ENCODE peak calls at places on chromosomes 1 and 21, in seven cellular contexts. T is progenitor cell of endocrine pancreas, O is Calu3, Z is heart right ventricle, E is left lung, B is GM10248, V is AG04450. D is an unnamed sample.

GRCh38 chr1:2226525-2227340 is 1.4 kb upstream of the SKI start:
- DNase-seq in V (no peak), B (no peak), O (no peak), E (peak), Z (no peak), T (no peak), D (no peak)

GRCh38 chr1:229263254-229263653 is 7.7 kb upstream of the RAB4A start:
- DNase-seq in B (no peak), Z (no peak), O (no peak), V (no peak), T (no peak), E (no peak), D (no peak)

GRCh38 chr1:217585577-217585976 is 45.3 kb downstream of the GPATCH2 start:
- DNase-seq in O (no peak), Z (no peak), T (no peak), E (no peak), B (no peak), V (no peak), D (no peak)

GRCh38 chr1:97505816-97506215 is 415.0 kb downstream of the DPYD start:
- DNase-seq in B (peak), V (no peak), E (no peak), Z (no peak), T (no peak), O (no peak), D (no peak)

GRCh38 chr1:30756545-30757195 is 904 bp downstream of the LAPTM5 start:
- DNase-seq in T (no peak), B (no peak), E (peak), Z (peak), O (peak), V (no peak), D (no peak)

GRCh38 chr1:119046429-119047039 is 58.4 kb upstream of the TBX15 start:
- DNase-seq in Z (no peak), B (no peak), V (no peak), O (no peak), T (no peak), E (no peak), D (no peak)

GRCh38 chr1:62076286-62076685 is 118.4 kb upstream of the L1TD1 start:
- DNase-seq in B (no peak), V (peak), E (no peak), O (peak), Z (no peak), T (no peak), D (no peak)

GRCh38 chr1:99501871-99502270 is 144.0 kb upstream of the PALMD start:
- DNase-seq in O (no peak), Z (no peak), E (no peak), B (no peak), T (no peak), V (no peak), D (no peak)

GRCh38 chr21:38148046-38148445 is 108.7 kb upstream of the KCNJ15 start:
- DNase-seq in O (no peak), E (no peak), T (no peak), V (no peak), Z (no peak), B (no peak), D (no peak)

GRCh38 chr1:165898837-165899236 is 71.4 kb downstream of the UCK2 start:
- DNase-seq in B (no peak), O (no peak), Z (no peak), V (peak), E (no peak), T (no peak), D (no peak)

GRCh38 chr1:171597203-171597602 is 24.8 kb upstream of the MYOCOS start:
- DNase-seq in O (no peak), E (no peak), V (no peak), T (no peak), Z (no peak), B (no peak), D (no peak)

GRCh38 chr1:236303675-236304074 is 21.9 kb upstream of the ERO1B start:
- DNase-seq in E (no peak), T (no peak), V (no peak), B (peak), Z (no peak), O (no peak), D (no peak)

GRCh38 chr21:26115899-26116298 is 54.7 kb downstream of the APP start:
- DNase-seq in T (no peak), V (peak), Z (no peak), B (no peak), E (no peak), O (no peak), D (no peak)

GRCh38 chr1:66294692-66295384 is 239.1 kb upstream of the SGIP1 start:
- DNase-seq in V (no peak), T (no peak), E (no peak), Z (no peak), B (no peak), O (peak), D (no peak)

GRCh38 chr1:31934706-31935629 is 3.2 kb downstream of the PTP4A2 start:
- DNase-seq in T (no peak), E (no peak), Z (no peak), V (no peak), O (no peak), B (no peak), D (no peak)

GRCh38 chr21:40795313-40795712 is 51.6 kb downstream of the DSCAM start:
- DNase-seq in V (no peak), O (no peak), E (no peak), T (no peak), B (no peak), Z (no peak), D (no peak)

GRCh38 chr1:3069491-3070303 is 694 bp downstream of the PRDM16 start:
- DNase-seq in Z (no peak), V (no peak), E (peak), O (peak), B (no peak), T (peak), D (no peak)

GRCh38 chr1:21634481-21635137 is 34.5 kb downstream of the RAP1GAP start:
- DNase-seq in O (peak), T (no peak), Z (no peak), V (no peak), B (no peak), E (no peak), D (no peak)

GRCh38 chr1:114669562-114670082 is at the start of gene DENND2C:
- DNase-seq in E (no peak), Z (no peak), V (no peak), T (peak), B (no peak), O (no peak), D (no peak)

GRCh38 chr1:175373786-175374623 is 181.4 kb upstream of the KIAA0040 start:
- DNase-seq in T (peak), V (no peak), E (no peak), O (peak), B (peak), Z (no peak), D (no peak)

GRCh38 chr1:183195146-183195571 is 9.1 kb downstream of the LAMC2 start:
- DNase-seq in V (no peak), B (no peak), E (no peak), T (no peak), Z (no peak), O (peak), D (no peak)

GRCh38 chr1:151024540-151025146 is 11.7 kb upstream of the BNIPL start:
- DNase-seq in B (peak), O (peak), Z (peak), V (no peak), T (peak), E (no peak), D (peak)

GRCh38 chr1:227887697-227888403 is 59.9 kb downstream of the WNT9A start:
- DNase-seq in Z (peak), O (no peak), T (peak), E (peak), B (no peak), V (no peak), D (no peak)

GRCh38 chr1:2546515-2547209 is 9.5 kb upstream of the TNFRSF14 start:
- DNase-seq in E (peak), O (peak), T (peak), Z (peak), V (no peak), B (peak), D (peak)

GRCh38 chr1:198175418-198176170 is 18.8 kb downstream of the NEK7 start:
- DNase-seq in Z (no peak), T (no peak), V (no peak), O (no peak), E (no peak), B (peak), D (no peak)

GRCh38 chr21:43333301-43334062 is 93.4 kb downstream of the SIK1 start:
- DNase-seq in V (peak), T (peak), O (peak), Z (peak), B (no peak), E (peak), D (no peak)

GRCh38 chr1:225772848-225773247 is 4.8 kb upstream of the SRP9 start:
- DNase-seq in E (no peak), V (no peak), B (no peak), T (no peak), O (peak), Z (no peak), D (no peak)

GRCh38 chr1:181551249-181551648 is 67.9 kb downstream of the CACNA1E start:
- DNase-seq in V (no peak), T (no peak), E (no peak), B (no peak), Z (no peak), O (no peak), D (no peak)

GRCh38 chr1:207619833-207620572 is 24.9 kb upstream of the CR1L start:
- DNase-seq in E (no peak), B (peak), Z (no peak), O (peak), T (no peak), V (peak), D (no peak)

GRCh38 chr1:9428601-9429368 is 110.5 kb upstream of the SLC25A33 start:
- DNase-seq in B (peak), V (peak), E (peak), T (peak), Z (peak), O (peak), D (peak)
- TF ChIP-seq CTCF in B (no peak), V (no peak), E (no peak), T (peak), Z (peak), O (no peak), D (no peak)

GRCh38 chr21:33817663-33818433 is 97.8 kb downstream of the ATP5PO start:
- DNase-seq in B (no peak), E (no peak), T (no peak), O (no peak), Z (no peak), V (no peak), D (no peak)
- TF ChIP-seq CTCF in B (no peak), E (no peak), T (no peak), O (no peak), Z (no peak), V (no peak), D (no peak)

DNA sequence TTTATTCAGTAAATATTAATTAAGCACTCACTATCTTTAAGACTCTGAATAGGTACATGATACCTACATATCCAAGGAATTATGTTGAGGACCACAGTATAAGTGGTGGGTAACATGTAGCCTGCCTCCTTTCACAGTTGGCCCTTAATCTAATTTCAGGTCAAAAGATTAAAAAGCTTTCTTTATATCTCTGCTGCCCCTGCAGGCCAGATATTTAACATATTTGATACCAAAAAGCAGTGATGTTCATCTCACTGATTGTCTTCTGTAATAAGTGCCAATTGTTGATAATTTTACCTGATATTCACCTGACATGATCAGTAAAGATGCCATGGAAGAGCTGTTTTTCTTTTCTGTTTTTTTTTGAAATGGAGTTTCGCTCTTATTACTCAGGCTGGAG is 36.5 kb downstream of the RLF start:
- DNase-seq in T (no peak), Z (no peak), B (no peak), E (no peak), O (no peak), V (no peak), D (no peak)
- TF ChIP-seq CTCF in T (no peak), Z (no peak), B (no peak), E (no peak), O (no peak), V (peak), D (peak)

DNA sequence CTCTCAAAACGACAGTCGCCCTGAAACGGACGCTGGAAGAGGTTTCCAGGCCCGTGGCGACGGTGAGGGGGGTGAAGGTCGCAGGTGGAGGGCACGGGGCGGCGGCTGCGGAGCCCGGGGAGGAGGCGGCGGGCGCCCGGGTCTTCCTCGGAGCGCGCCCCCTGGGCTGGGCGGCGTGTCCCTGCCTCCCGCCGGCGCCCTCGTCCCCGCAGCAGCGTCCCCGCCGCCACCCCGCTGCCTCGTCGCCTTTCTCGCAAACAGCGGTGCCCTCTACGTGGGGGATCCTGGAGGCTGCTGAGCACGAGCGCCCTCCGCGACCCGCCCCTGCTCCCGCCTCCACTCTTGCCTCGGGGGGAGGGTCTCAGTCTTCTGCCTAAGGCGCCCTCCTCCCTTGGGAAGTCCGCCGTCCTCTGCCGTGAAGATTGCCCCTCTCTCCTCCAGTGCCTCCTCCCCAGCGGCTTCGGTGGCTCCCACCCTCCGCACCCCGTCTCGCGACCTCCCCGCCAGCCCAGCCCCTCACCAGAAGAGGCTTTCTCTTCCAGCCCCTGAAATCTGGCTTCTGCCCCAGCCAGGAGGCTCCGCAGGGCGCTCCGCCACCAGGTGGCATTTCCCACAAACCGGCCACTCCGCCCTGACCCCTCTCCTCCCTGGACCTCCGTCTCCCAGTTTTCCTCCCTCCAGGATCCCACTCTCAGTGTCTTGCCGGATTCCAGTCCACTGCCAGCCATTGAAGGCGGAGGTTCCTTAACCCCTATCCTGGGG is 227.4 kb downstream of the SDCCAG8 start:
- DNase-seq in E (no peak), B (no peak), T (peak), O (no peak), Z (no peak), V (no peak), D (no peak)
- TF ChIP-seq CTCF in E (no peak), B (peak), T (peak), O (no peak), Z (peak), V (no peak), D (no peak)